ENCODE peak calls at places on chromosome 17, in four cellular contexts. D, O, P and U are unnamed samples.

GRCh38 chr17:74752822-74753401 is 4.5 kb downstream of the NHERF1 start:
- DNase-seq in D (no peak), O (no peak), P (no peak), U (no peak)

GRCh38 chr17:4947411-4948165 is 742 bp downstream of the PFN1 start:
- DNase-seq in D (peak), O (peak), P (peak), U (no peak)

GRCh38 chr17:64773836-64774761 is 112.0 kb upstream of the SMURF2 start:
- DNase-seq in D (no peak), O (no peak), P (peak), U (peak)

GRCh38 chr17:18281815-18282214 is 21.4 kb downstream of the MIEF2 start:
- DNase-seq in D (no peak), O (no peak), P (no peak), U (no peak)

GRCh38 chr17:58666858-58667267 is 25.0 kb downstream of the TEX14 start:
- DNase-seq in D (no peak), O (no peak), P (no peak), U (no peak)

GRCh38 chr17:17511971-17512858 is 16.0 kb upstream of the RASD1 start:
- DNase-seq in D (no peak), O (no peak), P (peak), U (peak)

GRCh38 chr17:81398855-81399451 is 3.7 kb downstream of the BAHCC1 start:
- DNase-seq in D (no peak), O (no peak), P (peak), U (no peak)

GRCh38 chr17:56694825-56695224 is 101.3 kb downstream of the NOG start:
- DNase-seq in D (no peak), O (no peak), P (no peak), U (no peak)

GRCh38 chr17:48344241-48344640 is 85.8 kb downstream of the SKAP1 start:
- DNase-seq in D (no peak), O (no peak), P (no peak), U (no peak)

GRCh38 chr17:51355314-51356083 is 95.2 kb downstream of the UTP18 start:
- DNase-seq in D (no peak), O (no peak), P (no peak), U (no peak)

GRCh38 chr17:57600092-57600491 is 145.0 kb downstream of the CCDC182 start:
- DNase-seq in D (no peak), O (no peak), P (no peak), U (no peak)

GRCh38 chr17:73151888-73152633 is 12.7 kb upstream of the SSTR2 start:
- DNase-seq in D (no peak), O (no peak), P (no peak), U (no peak)

GRCh38 chr17:37261286-37261685 is 114.5 kb upstream of the C17orf78 start:
- DNase-seq in D (no peak), O (no peak), P (peak), U (no peak)

GRCh38 chr17:76501018-76501826 is at the start of gene RHBDF2:
- DNase-seq in D (peak), O (peak), P (peak), U (peak)

GRCh38 chr17:77768475-77768874 is 190.0 kb upstream of the TNRC6C start:
- DNase-seq in D (no peak), O (no peak), P (no peak), U (no peak)

GRCh38 chr17:37752482-37752881 is 7.6 kb upstream of the HNF1B start:
- DNase-seq in D (no peak), O (no peak), P (peak), U (peak)

GRCh38 chr17:72120878-72121163 is at the start of gene SOX9:
- DNase-seq in D (no peak), O (no peak), P (peak), U (peak)

GRCh38 chr17:53420035-53420641 is 402.6 kb upstream of the KIF2B start:
- DNase-seq in D (no peak), O (no peak), P (peak), U (no peak)

GRCh38 chr17:49468827-49469385 is 26.2 kb upstream of the NGFR start:
- DNase-seq in D (no peak), O (no peak), P (no peak), U (no peak)

GRCh38 chr17:28326114-28326513 is 7.1 kb downstream of the TMEM97 start:
- DNase-seq in D (no peak), O (no peak), P (no peak), U (no peak)

GRCh38 chr17:61720016-61720795 is 129.2 kb upstream of the NACA2 start:
- DNase-seq in D (no peak), O (no peak), P (peak), U (no peak)

GRCh38 chr17:18980682-18981384 is 23.7 kb downstream of the FAM83G start:
- DNase-seq in D (no peak), O (no peak), P (peak), U (no peak)